ENCODE peak calls at places on chromosome 16, in eight cellular contexts. P is effector memory CD8-positive, alpha-beta T cell; B is KG1; G is LoVo; N is CD4-positive, alpha-beta T cell; K is iris pigment epithelial cell; C is RCC 7860; Y is lower leg skin. Z is an unnamed sample.

GRCh38 chr16:20851601-20852000 is 45.3 kb downstream of the REXO5 start:
- DNase-seq in P (no peak), B (no peak), G (peak), N (no peak), K (peak), C (peak), Y (peak), Z (peak)

GRCh38 chr16:28823719-28824547 is 1.1 kb downstream of the ATXN2L start:
- DNase-seq in P (peak), B (peak), G (peak), N (peak), K (peak), C (peak), Y (peak), Z (peak)

GRCh38 chr16:90023078-90023447 is 3.8 kb upstream of the DBNDD1 start:
- DNase-seq in P (no peak), B (no peak), G (no peak), N (no peak), K (no peak), C (no peak), Y (no peak), Z (peak)

GRCh38 chr16:77555101-77555500 is 120.3 kb upstream of the ADAMTS18 start:
- DNase-seq in P (no peak), B (no peak), G (no peak), N (no peak), K (peak), C (no peak), Y (no peak), Z (no peak)

GRCh38 chr16:10297341-10298006 is 88.4 kb upstream of the ATF7IP2 start:
- DNase-seq in P (no peak), B (no peak), G (peak), N (no peak), K (no peak), C (no peak), Y (no peak), Z (no peak)

GRCh38 chr16:24826096-24826690 is 19.6 kb upstream of the SLC5A11 start:
- DNase-seq in P (no peak), B (no peak), G (no peak), N (no peak), K (no peak), C (no peak), Y (no peak), Z (no peak)

GRCh38 chr16:77385481-77385880 is 49.4 kb downstream of the ADAMTS18 start:
- DNase-seq in P (no peak), B (no peak), G (no peak), N (no peak), K (no peak), C (no peak), Y (no peak), Z (no peak)

GRCh38 chr16:9525037-9525436 is 433.6 kb downstream of the HAPSTR1 start:
- DNase-seq in P (no peak), B (no peak), G (no peak), N (no peak), K (no peak), C (no peak), Y (no peak), Z (no peak)

GRCh38 chr16:2466667-2467300 is 4.3 kb upstream of the NTN3 start:
- DNase-seq in P (no peak), B (no peak), G (no peak), N (no peak), K (no peak), C (no peak), Y (no peak), Z (no peak)

GRCh38 chr16:48231675-48232214 is 12.4 kb upstream of the LONP2 start:
- DNase-seq in P (no peak), B (peak), G (no peak), N (peak), K (peak), C (no peak), Y (no peak), Z (peak)

GRCh38 chr16:30990105-30990504 is 5.1 kb downstream of the HSD3B7 start:
- DNase-seq in P (no peak), B (no peak), G (no peak), N (no peak), K (no peak), C (no peak), Y (no peak), Z (no peak)

GRCh38 chr16:31072540-31073072 is 1.4 kb downstream of the ZNF668 start:
- DNase-seq in P (no peak), B (peak), G (no peak), N (no peak), K (peak), C (peak), Y (no peak), Z (peak)

GRCh38 chr16:9262941-9263340 is 171.5 kb downstream of the HAPSTR1 start:
- DNase-seq in P (no peak), B (no peak), G (no peak), N (no peak), K (no peak), C (no peak), Y (no peak), Z (no peak)

GRCh38 chr16:30009085-30009862 is 1.6 kb downstream of the DOC2A start:
- DNase-seq in P (no peak), B (no peak), G (no peak), N (no peak), K (no peak), C (no peak), Y (no peak), Z (no peak)

GRCh38 chr16:87582221-87582965 is 19.9 kb upstream of the JPH3 start:
- DNase-seq in P (no peak), B (no peak), G (no peak), N (no peak), K (peak), C (no peak), Y (peak), Z (no peak)

GRCh38 chr16:1430214-1430758 is 592 bp upstream of the PERCC1 start:
- DNase-seq in P (no peak), B (no peak), G (no peak), N (no peak), K (no peak), C (no peak), Y (no peak), Z (no peak)

GRCh38 chr16:27317738-27318398 is 4.1 kb downstream of the IL4R start:
- DNase-seq in P (no peak), B (no peak), G (no peak), N (no peak), K (no peak), C (no peak), Y (no peak), Z (no peak)

GRCh38 chr16:27539120-27539519 is 10.6 kb downstream of the GTF3C1 start:
- DNase-seq in P (no peak), B (no peak), G (no peak), N (no peak), K (no peak), C (no peak), Y (no peak), Z (no peak)

GRCh38 chr16:31107465-31107867 is 720 bp upstream of the BCKDK start:
- DNase-seq in P (no peak), B (no peak), G (no peak), N (no peak), K (no peak), C (no peak), Y (no peak), Z (no peak)

GRCh38 chr16:49608801-49609200 is 235.2 kb downstream of the C16orf78 start:
- DNase-seq in P (no peak), B (no peak), G (no peak), N (no peak), K (peak), C (no peak), Y (no peak), Z (peak)

GRCh38 chr16:4613636-4614570 is 785 bp downstream of the UBALD1 start:
- DNase-seq in P (no peak), B (peak), G (no peak), N (peak), K (peak), C (peak), Y (no peak), Z (peak)

GRCh38 chr16:27230562-27230991 is 27.3 kb downstream of the KDM8 start:
- DNase-seq in P (peak), B (no peak), G (no peak), N (peak), K (no peak), C (no peak), Y (no peak), Z (peak)

GRCh38 chr16:52469775-52470174 is 77.2 kb downstream of the TOX3 start:
- DNase-seq in P (no peak), B (no peak), G (peak), N (no peak), K (peak), C (no peak), Y (no peak), Z (peak)

Z was measured in HT-29.